ENCODE peak calls at places on chromosomes 5 and 9, in seven cellular contexts. Q is K562, H is IMR-90, Z is A549, J is H1, T is HepG2, F is SK-N-SH. K is an unnamed sample.

GRCh38 chr5:126912607-126913006 is 117.8 kb downstream of the MARCHF3 start:
- DNase-seq in J (no peak), Z (no peak), F (peak), H (peak), Q (no peak), T (no peak), K (no peak)

GRCh38 chr9:126097679-126098078 is 228.9 kb upstream of the MVB12B start:
- DNase-seq in Z (no peak), H (no peak), J (no peak), T (no peak), Q (no peak), F (no peak), K (no peak)

GRCh38 chr9:97529363-97530076 is 28.1 kb downstream of the TMOD1 start:
- DNase-seq in Z (peak), Q (no peak), H (peak), J (no peak), F (no peak), T (no peak), K (peak)

GRCh38 chr9:132125944-132126720 is 35.7 kb upstream of the NTNG2 start:
- DNase-seq in F (no peak), T (no peak), J (no peak), H (no peak), Z (no peak), Q (no peak), K (no peak)

GRCh38 chr5:71905804-71906711 is 187.0 kb downstream of the CARTPT start:
- DNase-seq in H (no peak), Q (no peak), J (no peak), F (peak), T (no peak), Z (no peak), K (no peak)

GRCh38 chr9:84966876-84967830 is 297.6 kb downstream of the NTRK2 start:
- DNase-seq in J (peak), T (peak), H (no peak), Z (no peak), Q (peak), F (no peak), K (no peak)

GRCh38 chr5:93583799-93584530 is 943 bp downstream of the NR2F1 start:
- DNase-seq in Q (no peak), T (peak), F (peak), Z (no peak), J (no peak), H (peak), K (no peak)

GRCh38 chr5:134567651-134568338 is 42.3 kb downstream of the JADE2 start:
- DNase-seq in Q (no peak), Z (no peak), H (peak), J (no peak), T (no peak), F (no peak), K (no peak)

GRCh38 chr5:63125862-63126261 is 547.2 kb downstream of the LRRC70 start:
- DNase-seq in J (no peak), Q (peak), T (peak), F (no peak), Z (peak), H (peak), K (no peak)

GRCh38 chr5:79699766-79700400 is 10.2 kb downstream of the CMYA5 start:
- DNase-seq in J (no peak), H (no peak), F (no peak), T (no peak), Q (no peak), Z (no peak), K (no peak)

GRCh38 chr9:36928670-36929349 is 105.3 kb downstream of the PAX5 start:
- DNase-seq in J (no peak), T (no peak), F (no peak), Z (peak), H (peak), Q (no peak), K (peak)

GRCh38 chr9:109277451-109277850 is 43.4 kb downstream of the EPB41L4B start:
- DNase-seq in Q (no peak), H (no peak), Z (no peak), J (no peak), F (no peak), T (peak), K (no peak)

GRCh38 chr9:133707065-133707760 is 30.9 kb downstream of the SARDH start:
- DNase-seq in J (no peak), Q (no peak), Z (no peak), H (peak), T (no peak), F (no peak), K (no peak)

GRCh38 chr5:19240150-19240549 is 747.9 kb downstream of the CDH18 start:
- DNase-seq in F (no peak), H (no peak), J (no peak), Z (no peak), T (no peak), Q (no peak), K (no peak)

GRCh38 chr5:39072915-39073758 is 1.1 kb downstream of the RICTOR start:
- DNase-seq in J (peak), T (peak), Q (peak), H (peak), Z (no peak), F (peak), K (peak)

GRCh38 chr9:112380102-112380581 is at the start of gene HSDL2:
- DNase-seq in T (no peak), F (no peak), Q (peak), J (no peak), Z (peak), H (peak), K (no peak)

GRCh38 chr9:82682431-82682830 is 380.5 kb downstream of the RASEF start:
- DNase-seq in F (no peak), Z (no peak), Q (no peak), T (no peak), J (no peak), H (no peak), K (no peak)

GRCh38 chr5:122258241-122258640 is 53.8 kb upstream of the SNCAIP start:
- DNase-seq in H (no peak), J (no peak), Q (no peak), T (no peak), Z (no peak), F (no peak), K (no peak)

GRCh38 chr9:115672477-115673316 is 480.9 kb upstream of the PAPPA start:
- DNase-seq in Q (no peak), J (no peak), F (no peak), Z (peak), T (peak), H (peak), K (no peak)

GRCh38 chr9:120697448-120697847 is 16.8 kb downstream of the MEGF9 start:
- DNase-seq in T (no peak), Q (no peak), Z (no peak), F (no peak), H (no peak), J (no peak), K (no peak)

GRCh38 chr5:62206150-62206829 is 99.7 kb upstream of the KIF2A start:
- DNase-seq in Q (no peak), Z (peak), J (no peak), F (peak), H (no peak), T (peak), K (no peak)

GRCh38 chr5:168746893-168747640 is 167.9 kb upstream of the PANK3 start:
- DNase-seq in J (no peak), T (no peak), F (peak), H (no peak), Z (no peak), Q (no peak), K (no peak)

GRCh38 chr5:54889826-54890225 is 95.6 kb downstream of the ESM1 start:
- DNase-seq in F (no peak), Q (no peak), T (no peak), Z (no peak), J (no peak), H (peak), K (no peak)
- TF ChIP-seq RFX5 in F (no peak), Q (no peak), T (no peak), Z (no peak), J (no peak), H (no peak), K (no peak)

GRCh38 chr9:5953743-5954707 is 61.4 kb downstream of the RANBP6 start:
- DNase-seq in Q (no peak), H (peak), F (no peak), J (no peak), T (no peak), Z (no peak), K (no peak)
- TF ChIP-seq RFX5 in Q (no peak), H (no peak), F (no peak), J (no peak), T (no peak), Z (no peak), K (no peak)

DNA sequence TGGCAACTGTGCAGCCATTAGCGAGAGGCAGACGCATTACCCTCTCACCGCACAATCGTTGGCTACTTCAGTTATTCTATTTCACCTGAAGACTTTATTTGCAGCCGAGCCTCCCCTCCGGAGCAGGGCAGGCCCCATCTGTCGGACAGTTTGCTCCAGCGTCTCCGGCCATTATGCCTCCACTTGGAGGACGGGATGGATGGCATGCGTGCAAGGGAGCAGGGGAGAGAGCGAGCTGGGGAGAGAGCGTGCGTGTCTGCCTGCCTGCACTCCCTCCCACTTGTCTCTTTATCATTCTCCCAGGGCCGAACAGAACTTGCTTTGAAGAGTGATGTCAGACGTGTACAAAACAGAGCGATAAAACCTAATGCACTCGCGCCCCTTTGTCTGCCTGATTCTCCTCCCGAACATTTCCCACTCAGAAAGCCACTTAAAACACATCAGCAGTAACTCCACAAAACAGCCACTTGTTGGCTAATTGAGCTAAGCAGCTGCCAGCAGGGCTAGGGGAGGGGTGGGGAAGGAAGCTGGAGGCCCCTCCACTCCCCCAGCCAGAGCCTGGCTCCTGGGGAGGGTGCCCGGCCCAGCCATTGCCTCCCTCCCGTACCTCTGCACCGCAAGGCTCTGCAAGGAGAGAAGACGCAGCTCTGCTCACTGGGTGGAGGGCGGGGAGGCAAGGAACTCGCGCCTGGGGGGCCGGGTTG is 43.4 kb upstream of the FUBP3 start:
- DNase-seq in F (no peak), H (peak), T (peak), Z (no peak), J (no peak), Q (peak), K (no peak)
- TF ChIP-seq RFX5 in F (no peak), H (no peak), T (no peak), Z (no peak), J (no peak), Q (no peak), K (no peak)

GRCh38 chr5:10467281-10468198 is 25.9 kb downstream of the ROPN1L start:
- DNase-seq in H (peak), F (no peak), Z (no peak), T (no peak), J (no peak), Q (no peak), K (no peak)
- TF ChIP-seq RFX5 in H (no peak), F (no peak), Z (no peak), T (no peak), J (no peak), Q (no peak), K (no peak)

GRCh38 chr9:119688547-119688946 is 319.3 kb upstream of the BRINP1 start:
- DNase-seq in F (no peak), Z (no peak), J (no peak), H (no peak), Q (no peak), T (no peak), K (no peak)
- TF ChIP-seq RFX5 in F (no peak), Z (no peak), J (no peak), H (no peak), Q (no peak), T (no peak), K (no peak)

DNA sequence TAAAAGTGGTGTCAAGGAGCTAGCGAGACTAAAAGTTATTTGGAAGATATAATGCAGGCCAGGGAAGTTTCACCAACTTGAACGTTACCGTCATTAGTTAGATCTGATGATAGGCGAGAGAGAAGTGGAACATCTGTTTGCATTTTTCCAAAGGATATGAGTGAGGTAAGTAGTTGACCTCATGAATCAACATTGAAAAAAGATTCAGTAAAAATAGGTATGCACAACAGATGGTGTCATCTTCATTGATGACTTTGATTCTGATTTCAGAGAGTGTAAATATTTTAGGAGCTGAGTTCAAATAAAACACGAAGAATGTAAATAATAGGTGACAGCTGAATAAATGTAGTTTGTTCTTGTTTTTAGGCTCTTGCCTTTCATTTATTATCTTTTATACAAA is 998.9 kb upstream of the CDH6 start:
- DNase-seq in Q (no peak), F (no peak), J (no peak), Z (no peak), T (no peak), H (no peak), K (no peak)
- TF ChIP-seq RFX5 in Q (no peak), F (no peak), J (no peak), Z (no peak), T (no peak), H (no peak), K (no peak)

GRCh38 chr9:77982985-77983662 is 48.5 kb downstream of the GNAQ start:
- DNase-seq in J (no peak), Q (no peak), F (no peak), H (no peak), T (no peak), Z (no peak), K (no peak)
- TF ChIP-seq RFX5 in J (no peak), Q (no peak), F (no peak), H (no peak), T (no peak), Z (no peak), K (no peak)

DNA sequence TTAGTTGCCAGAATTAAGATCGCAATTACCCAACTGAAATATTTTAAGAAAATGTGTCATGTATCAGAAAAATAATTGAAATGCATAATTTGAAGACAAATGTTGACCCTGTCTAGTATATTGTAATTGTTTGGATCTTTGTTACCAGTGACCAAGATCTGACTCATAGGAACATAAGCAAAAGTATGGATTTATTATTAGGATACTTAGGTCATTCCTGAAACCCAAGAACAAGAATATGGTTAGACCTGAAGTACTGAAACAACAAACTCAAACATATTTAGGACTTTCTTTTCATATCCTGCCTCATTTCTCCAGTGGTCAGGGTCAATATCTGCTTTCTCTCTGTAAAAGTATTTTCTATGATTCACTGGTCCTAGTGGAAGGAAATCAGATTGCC is 1937.2 kb upstream of the WWC1 start:
- DNase-seq in F (no peak), Z (no peak), Q (no peak), H (peak), T (no peak), J (no peak), K (no peak)
- TF ChIP-seq RFX5 in F (no peak), Z (no peak), Q (no peak), H (no peak), T (no peak), J (no peak), K (no peak)

DNA sequence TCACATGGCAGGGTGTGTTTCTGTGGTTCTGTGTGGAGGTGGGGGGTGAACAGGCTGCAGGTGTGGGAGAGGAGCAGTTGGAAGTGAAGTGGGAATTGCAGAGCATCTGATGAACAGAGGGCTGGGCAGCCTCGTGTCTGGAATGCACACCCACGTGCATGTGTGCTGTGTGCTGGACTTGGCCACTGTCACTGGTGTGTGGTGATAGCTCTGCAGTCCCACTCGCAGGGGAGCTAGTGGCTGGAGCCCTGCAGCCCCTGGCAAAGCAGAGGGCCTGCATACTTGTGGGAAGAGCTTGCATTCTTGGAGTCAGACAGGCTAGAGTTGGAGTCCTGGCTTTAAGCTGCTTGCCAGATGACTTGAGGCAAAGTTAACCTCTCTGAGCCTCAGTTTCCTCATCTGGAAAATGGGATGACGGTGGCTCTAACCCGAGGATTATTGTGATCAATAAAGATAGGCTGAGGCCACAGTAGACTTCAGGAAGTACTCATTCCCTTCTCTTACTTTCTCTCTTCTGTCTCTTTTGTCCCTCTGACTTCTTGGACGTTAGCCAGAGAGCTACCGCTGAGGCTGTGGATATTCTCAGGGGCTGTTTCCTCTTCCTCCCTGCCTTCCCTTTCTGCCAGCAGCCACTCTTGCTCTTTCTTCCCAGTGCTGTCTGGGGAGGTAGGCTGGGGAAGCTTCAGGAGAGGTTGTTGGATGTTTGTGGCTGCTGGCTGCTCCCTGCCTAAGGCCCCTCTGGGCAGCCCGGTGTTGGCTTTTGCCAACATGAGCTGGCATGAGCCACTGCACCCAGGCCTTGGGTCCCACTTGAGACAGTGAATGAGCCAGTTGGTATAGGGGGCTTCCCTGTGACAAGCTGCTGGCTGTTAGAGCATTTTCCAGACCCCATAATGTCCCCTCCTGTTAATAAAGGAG is 18.3 kb downstream of the PSAT1 start:
- DNase-seq in F (no peak), H (peak), Z (no peak), T (no peak), J (peak), Q (no peak), K (no peak)
- TF ChIP-seq RFX5 in F (no peak), H (no peak), Z (no peak), T (no peak), J (no peak), Q (no peak), K (no peak)